ENCODE peak calls at places on chromosomes 7 and 10, in six cellular contexts. W is CD8-positive, alpha-beta memory T cell; E is stimulated activated CD4-positive, alpha-beta T cell treated with anti-CD3 and anti-CD28 coated beads, Interleukin-2, amount 100 ng/mL, for 24 hours; F is adipocyte; H is kidney tubule cell; I is midbrain. X is an unnamed sample.

GRCh38 chr7:90625562-90625961 is 29.4 kb downstream of the CDK14 start:
- DNase-seq in W (no peak), H (peak; percentile 58), I (peak; percentile 7), E (no peak), F (peak; percentile 77), X (no peak)

GRCh38 chr10:110147961-110148360 is 59.4 kb upstream of the MXI1 start:
- DNase-seq in F (no peak), E (no peak), W (no peak), H (peak; percentile 58), I (no peak), X (no peak)

GRCh38 chr7:103752995-103753394 is 236.5 kb downstream of the RELN start:
- DNase-seq in I (no peak), F (no peak), E (no peak), W (no peak), H (peak; percentile 41), X (no peak)

GRCh38 chr7:17559388-17559787 is 260.9 kb downstream of the AHR start:
- DNase-seq in H (peak; percentile 84), F (no peak), I (no peak), E (no peak), W (no peak), X (no peak)

GRCh38 chr10:72292223-72292691 is 18.5 kb downstream of the DDIT4 start:
- DNase-seq in H (peak; percentile 98), W (no peak), I (no peak), E (peak; percentile 69), F (no peak), X (no peak)

GRCh38 chr10:132054564-132054963 is 11.2 kb upstream of the JAKMIP3 start:
- DNase-seq in I (no peak), H (no peak), W (no peak), E (no peak), F (peak; percentile 25), X (no peak)

GRCh38 chr7:111077001-111077400 is 13.9 kb upstream of the LRRN3 start:
- DNase-seq in E (no peak), I (no peak), F (no peak), W (no peak), H (no peak), X (no peak)

GRCh38 chr10:103448751-103449150 is 3.4 kb downstream of the CALHM2 start:
- DNase-seq in F (peak; percentile 83), H (peak; percentile 70), W (no peak), I (no peak), E (no peak), X (no peak)

GRCh38 chr7:28465697-28466096 is 53.4 kb downstream of the CREB5 start:
- DNase-seq in H (no peak), E (no peak), F (no peak), W (no peak), I (no peak), X (no peak)